ENCODE peak calls at places on chromosome X, in ten cellular contexts. G, Z, L, W, V, E, X, A, H and M are unnamed samples. For H3K4me1, the result is how much of the 10 kb centered on the place peaks cover.

GRCh38 chrX:15468036-15468435 is 25.1 kb downstream of the PIR start:
- DNase-seq in E (peak), L (no peak), X (no peak), G (peak), W (no peak), H (no peak), Z (peak), A (peak), V (no peak), M (no peak)

GRCh38 chrX:131802836-131803626 is 220.1 kb upstream of the STK26 start:
- DNase-seq in A (peak), L (peak), Z (peak), W (peak), E (no peak), X (peak), G (no peak), H (peak), V (no peak), M (peak)

GRCh38 chrX:17415242-17415815 is 40.3 kb downstream of the NHS start:
- DNase-seq in X (no peak), A (no peak), L (no peak), W (no peak), Z (no peak), H (no peak), E (no peak), V (no peak), G (no peak), M (no peak)

GRCh38 chrX:153769158-153769864 is 5.3 kb downstream of the PLXNB3 start:
- DNase-seq in L (no peak), W (peak), A (peak), V (no peak), E (peak), H (no peak), X (no peak), G (no peak), Z (peak), M (peak)

GRCh38 chrX:46589977-46590723 is 16.6 kb downstream of the CHST7 start:
- DNase-seq in X (no peak), H (no peak), G (no peak), V (no peak), E (no peak), Z (no peak), W (no peak), L (peak), A (no peak), M (no peak)

GRCh38 chrX:37800762-37801161 is 20.9 kb downstream of the CYBB start:
- DNase-seq in A (no peak), G (no peak), L (no peak), H (no peak), E (no peak), Z (no peak), X (no peak), V (no peak), W (no peak), M (no peak)

GRCh38 chrX:24479924-24480722 is 15.0 kb downstream of the PDK3 start:
- DNase-seq in E (no peak), V (no peak), W (no peak), L (no peak), G (peak), H (peak), A (peak), X (no peak), Z (no peak), M (no peak)

GRCh38 chrX:148371251-148371650 is 129.2 kb upstream of the AFF2 start:
- DNase-seq in Z (no peak), H (no peak), G (no peak), W (no peak), E (no peak), L (no peak), A (no peak), X (no peak), V (no peak), M (no peak)

GRCh38 chrX:9885150-9885549 is 82.0 kb upstream of the CLDN34 start:
- DNase-seq in E (no peak), W (no peak), G (peak), X (peak), Z (peak), V (no peak), L (peak), H (no peak), A (peak), M (peak)

GRCh38 chrX:9880912-9881311 is 86.2 kb upstream of the CLDN34 start:
- DNase-seq in E (no peak), X (no peak), H (no peak), G (no peak), A (no peak), V (no peak), W (no peak), L (no peak), Z (no peak), M (no peak)

GRCh38 chrX:9880237-9880636 is 86.9 kb upstream of the CLDN34 start:
- DNase-seq in V (no peak), E (no peak), A (no peak), G (no peak), H (no peak), L (no peak), X (no peak), Z (no peak), W (no peak), M (no peak)

GRCh38 chrX:9884031-9884779 is 83.0 kb upstream of the CLDN34 start:
- DNase-seq in W (no peak), X (no peak), G (no peak), A (no peak), V (no peak), E (no peak), L (no peak), H (no peak), Z (no peak), M (peak)

GRCh38 chrX:9882669-9883446 is 84.3 kb upstream of the CLDN34 start:
- DNase-seq in L (peak), G (no peak), A (no peak), V (no peak), Z (no peak), E (no peak), X (no peak), H (no peak), W (no peak), M (no peak)
- H3K4me1 ChIP-seq in L (under half), G (under half), A (under half), V (under half), Z (under half), E (under half), X (under half), H (under half), W (under half), M (under half)

DNA sequence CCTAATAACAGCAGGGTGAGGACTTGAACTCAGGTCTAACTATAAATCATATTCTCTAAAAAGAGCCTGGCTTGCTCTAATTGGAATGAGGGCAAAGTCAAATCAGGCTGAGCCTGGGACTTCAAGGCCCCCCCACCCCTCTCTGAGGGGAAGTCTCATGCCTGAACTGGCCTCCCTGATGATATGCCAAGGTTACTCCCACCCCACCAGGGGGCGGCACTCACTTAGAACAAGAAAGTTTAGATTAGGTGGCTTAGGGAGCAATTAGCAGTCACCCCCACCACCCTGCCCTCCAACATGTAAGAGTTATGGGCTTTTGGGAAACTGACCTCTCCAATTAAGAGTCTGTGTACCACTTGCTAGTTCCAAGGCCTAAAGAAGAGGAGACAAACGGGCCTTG is 2.7 kb downstream of the FOXO4 start:
- DNase-seq in A (peak), W (peak), H (no peak), X (peak), V (no peak), E (peak), L (peak), Z (peak), G (peak), M (peak)
- TF ChIP-seq EP300 in A (no peak), W (no peak), H (no peak), X (no peak), V (no peak), E (no peak), L (no peak), Z (no peak), G (no peak), M (no peak)

GRCh38 chrX:40279762-40280161 is 182.0 kb upstream of the BCOR start:
- DNase-seq in Z (no peak), W (no peak), V (no peak), A (no peak), X (no peak), G (no peak), L (no peak), H (no peak), E (no peak), M (no peak)
- H3K4me1 ChIP-seq in Z (under half), W (under half), V (under half), A (under half), X (under half), G (under half), L (under half), H (under half), E (under half), M (under half)

DNA sequence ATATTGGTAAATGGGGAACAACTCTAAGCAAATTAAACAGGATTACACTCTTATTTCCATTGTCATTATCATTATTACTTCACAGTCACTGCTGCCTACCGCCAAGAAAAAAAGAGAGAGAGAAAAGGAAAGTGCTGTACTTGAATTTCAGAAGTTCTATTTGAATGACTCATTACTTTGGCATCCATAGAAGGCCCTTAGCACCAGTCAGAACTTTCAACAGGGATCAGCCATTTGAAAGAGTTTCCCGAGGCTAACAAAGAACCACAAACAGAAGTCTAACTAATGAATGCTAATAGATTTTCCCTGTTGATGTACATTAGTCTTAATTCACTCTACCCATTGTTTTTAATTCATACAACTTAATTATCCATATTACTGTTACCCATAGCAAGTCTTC is 116.3 kb downstream of the SHROOM4 start:
- DNase-seq in G (no peak), L (no peak), V (no peak), H (no peak), E (no peak), X (no peak), Z (no peak), W (no peak), A (no peak), M (no peak)
- TF ChIP-seq EP300 in G (no peak), L (no peak), V (no peak), H (no peak), E (no peak), X (no peak), Z (no peak), W (no peak), A (no peak), M (no peak)

GRCh38 chrX:112672788-112673560 is 6.8 kb downstream of the LHFPL1 start:
- DNase-seq in G (no peak), X (no peak), E (no peak), W (no peak), H (no peak), Z (no peak), V (no peak), L (no peak), A (no peak), M (no peak)
- H3K4me1 ChIP-seq in G (under half), X (under half), E (under half), W (under half), H (under half), Z (under half), V (under half), L (under half), A (under half), M (under half)